ENCODE peak calls at places on chromosomes 13 and 19, in ten cellular contexts. U is body of pancreas; J is HEK293T; C is aorta; F is GM19239; T is ACHN; V is left cardiac atrium; B is activated CD4-positive, alpha-beta T cell treated with anti-CD3 and anti-CD28 coated beads, Interleukin-2, amount 50 U/mL, for 48 hours; N is mucosa of descending colon; P is substantia nigra. L is an unnamed sample.

GRCh38 chr19:42695811-42696503 is 44.3 kb downstream of the PSG3 start:
- DNase-seq in U (no peak), J (no peak), C (no peak), F (no peak), T (no peak), V (no peak), B (no peak), N (no peak), P (no peak), L (no peak)

GRCh38 chr13:112764864-112765561 is 75.2 kb downstream of the ATP11A start:
- DNase-seq in U (no peak), J (no peak), C (no peak), F (no peak), T (no peak), V (no peak), B (no peak), N (no peak), P (no peak), L (no peak)

GRCh38 chr19:33678796-33679195 is 57.0 kb downstream of the CHST8 start:
- DNase-seq in U (no peak), J (no peak), C (no peak), F (no peak), T (no peak), V (no peak), B (no peak), N (no peak), P (peak; percentile 30), L (no peak)

GRCh38 chr13:35768126-35768525 is 291.6 kb upstream of the MAB21L1 start:
- DNase-seq in U (no peak), J (no peak), C (no peak), F (no peak), T (no peak), V (no peak), B (no peak), N (no peak), P (no peak), L (no peak)

GRCh38 chr13:36357692-36358091 is 11.5 kb upstream of the SPART start:
- DNase-seq in U (no peak), J (no peak), C (no peak), F (no peak), T (peak; percentile 24), V (peak; percentile 46), B (no peak), N (no peak), P (no peak), L (no peak)

GRCh38 chr19:38869160-38869835 is 8.8 kb downstream of the RINL start:
- DNase-seq in U (peak; percentile 37), J (no peak), C (no peak), F (no peak), T (no peak), V (peak; percentile 37), B (peak; percentile 34), N (peak; percentile 82), P (no peak), L (no peak)

GRCh38 chr13:112741835-112742570 is 52.2 kb downstream of the ATP11A start:
- DNase-seq in U (no peak), J (no peak), C (no peak), F (no peak), T (no peak), V (no peak), B (no peak), N (peak; percentile 13), P (no peak), L (no peak)

GRCh38 chr13:34748561-34748960 is 193.5 kb upstream of the NBEA start:
- DNase-seq in U (no peak), J (no peak), C (no peak), F (no peak), T (no peak), V (no peak), B (no peak), N (no peak), P (no peak), L (peak; percentile 19)

GRCh38 chr13:22648325-22648758 is 532.4 kb upstream of the SGCG start:
- DNase-seq in U (no peak), J (peak; percentile 11), C (peak; percentile 54), F (no peak), T (no peak), V (no peak), B (no peak), N (no peak), P (no peak), L (no peak)

GRCh38 chr13:40102854-40103253 is 447.4 kb downstream of the COG6 start:
- DNase-seq in U (no peak), J (no peak), C (no peak), F (no peak), T (no peak), V (no peak), B (peak; percentile 92), N (peak; percentile 48), P (no peak), L (peak; percentile 17)

GRCh38 chr19:57746580-57747471 is at the start of gene ZNF776:
- DNase-seq in U (peak; percentile 84), J (peak; percentile 84), C (peak; percentile 87), F (peak; percentile 78), T (peak; percentile 89), V (peak; percentile 86), B (peak; percentile 73), N (peak; percentile 74), P (peak; percentile 59), L (peak; percentile 95)

GRCh38 chr13:89923731-89924130 is 1423.8 kb upstream of the MIR17HG start:
- DNase-seq in U (no peak), J (no peak), C (no peak), F (no peak), T (no peak), V (no peak), B (no peak), N (no peak), P (no peak), L (peak; percentile 75)

GRCh38 chr13:54415753-54416366 is 1387.2 kb downstream of the OLFM4 start:
- DNase-seq in U (no peak), J (no peak), C (no peak), F (no peak), T (no peak), V (no peak), B (no peak), N (no peak), P (no peak), L (no peak)

GRCh38 chr13:68056816-68057710 is 826.9 kb upstream of the PCDH9 start:
- DNase-seq in U (no peak), J (no peak), C (peak; percentile 57), F (no peak), T (peak; percentile 3), V (peak; percentile 53), B (no peak), N (no peak), P (no peak), L (peak; percentile 77)

GRCh38 chr13:100089633-100090032 is 740 bp downstream of the PCCA start:
- DNase-seq in U (no peak), J (no peak), C (no peak), F (no peak), T (peak; percentile 9), V (no peak), B (no peak), N (no peak), P (no peak), L (peak; percentile 35)

GRCh38 chr19:4446801-4447200 is 10.8 kb downstream of the UBXN6 start:
- DNase-seq in U (no peak), J (no peak), C (no peak), F (no peak), T (no peak), V (no peak), B (no peak), N (no peak), P (no peak), L (no peak)

GRCh38 chr13:19604306-19604705 is 29.2 kb upstream of the MPHOSPH8 start:
- DNase-seq in U (no peak), J (no peak), C (no peak), F (no peak), T (no peak), V (no peak), B (no peak), N (no peak), P (no peak), L (no peak)

GRCh38 chr13:34458756-34459462 is 483.2 kb upstream of the NBEA start:
- DNase-seq in U (no peak), J (no peak), C (no peak), F (no peak), T (no peak), V (no peak), B (no peak), N (no peak), P (no peak), L (no peak)

GRCh38 chr13:77026255-77026782 is 640 bp downstream of the FBXL3 start:
- DNase-seq in U (peak; percentile 87), J (peak; percentile 80), C (peak; percentile 86), F (peak; percentile 41), T (peak; percentile 64), V (peak; percentile 86), B (peak; percentile 70), N (peak; percentile 96), P (peak; percentile 37), L (peak; percentile 76)

GRCh38 chr13:101474419-101474957 is 22.0 kb downstream of the ITGBL1 start:
- DNase-seq in U (no peak), J (no peak), C (peak; percentile 53), F (no peak), T (peak; percentile 42), V (no peak), B (no peak), N (no peak), P (peak; percentile 24), L (peak; percentile 84)

GRCh38 chr13:95354680-95355487 is 53.6 kb upstream of the ABCC4 start:
- DNase-seq in U (no peak), J (no peak), C (no peak), F (no peak), T (no peak), V (no peak), B (no peak), N (no peak), P (no peak), L (no peak)

GRCh38 chr19:572891-573825 is 762 bp downstream of the BSG start:
- DNase-seq in U (peak; percentile 55), J (no peak), C (peak; percentile 77), F (no peak), T (peak; percentile 59), V (peak; percentile 59), B (no peak), N (peak; percentile 82), P (no peak), L (peak; percentile 70)

GRCh38 chr13:99197257-99197651 is 3.4 kb upstream of the UBAC2 start:
- DNase-seq in U (no peak), J (no peak), C (no peak), F (no peak), T (no peak), V (no peak), B (no peak), N (no peak), P (no peak), L (no peak)

GRCh38 chr19:44112802-44113137 is 429 bp upstream of the ZNF225 start:
- DNase-seq in U (no peak), J (no peak), C (no peak), F (no peak), T (no peak), V (no peak), B (no peak), N (no peak), P (no peak), L (no peak)

GRCh38 chr13:110106726-110107125 is 200.2 kb downstream of the COL4A1 start:
- DNase-seq in U (no peak), J (no peak), C (peak; percentile 83), F (no peak), T (no peak), V (peak; percentile 63), B (no peak), N (no peak), P (no peak), L (no peak)

GRCh38 chr13:20465218-20465879 is 60.3 kb downstream of the CRYL1 start:
- DNase-seq in U (no peak), J (no peak), C (no peak), F (no peak), T (no peak), V (no peak), B (no peak), N (no peak), P (no peak), L (no peak)

GRCh38 chr13:113297370-113297871 is 382 bp downstream of the LAMP1 start:
- DNase-seq in U (no peak), J (peak; percentile 9), C (peak; percentile 61), F (peak; percentile 36), T (no peak), V (no peak), B (peak; percentile 29), N (no peak), P (no peak), L (peak; percentile 51)

L was measured in mesenchymal stem cell.